ENCODE peak calls at places on chromosomes 4 and X, in six cellular contexts. Q is BJ, I is GM10248, U is A673, N is K562, T is dorsolateral prefrontal cortex. G is an unnamed sample.

GRCh38 chrX:120457766-120458180 is 11.3 kb downstream of the LAMP2 start:
- DNase-seq in T (no peak), U (peak), Q (peak), N (no peak), I (peak), G (no peak)

GRCh38 chr4:40842725-40843401 is 93.1 kb downstream of the NSUN7 start:
- DNase-seq in Q (no peak), N (no peak), I (no peak), T (no peak), U (no peak), G (no peak)

GRCh38 chr4:119034276-119035008 is 101.2 kb upstream of the MYOZ2 start:
- DNase-seq in T (no peak), U (no peak), I (no peak), Q (no peak), N (no peak), G (peak)

GRCh38 chrX:20529301-20529700 is 262.6 kb upstream of the RPS6KA3 start:
- DNase-seq in T (no peak), Q (no peak), N (no peak), U (no peak), I (no peak), G (no peak)

GRCh38 chrX:131058136-131058868 is at the start of gene ARHGAP36:
- DNase-seq in N (peak), T (no peak), I (no peak), U (no peak), Q (no peak), G (no peak)

GRCh38 chr4:114208747-114209146 is 229.3 kb upstream of the ARSJ start:
- DNase-seq in U (no peak), I (no peak), Q (no peak), T (no peak), N (no peak), G (no peak)

GRCh38 chr4:147731611-147732515 is at the start of gene ARHGAP10:
- DNase-seq in N (peak), Q (no peak), I (peak), U (peak), T (no peak), G (peak)

GRCh38 chrX:107741318-107741813 is 34.2 kb downstream of the TSC22D3 start:
- DNase-seq in I (no peak), Q (no peak), U (no peak), N (no peak), T (no peak), G (no peak)

GRCh38 chr4:71584654-71585053 is 199.2 kb downstream of the GC start:
- DNase-seq in N (no peak), T (no peak), I (no peak), U (peak), Q (no peak), G (no peak)

GRCh38 chrX:35562395-35562794 is 235.7 kb upstream of the MAGEB16 start:
- DNase-seq in Q (no peak), U (no peak), I (no peak), N (no peak), T (no peak), G (no peak)

GRCh38 chr4:184263910-184264732 is 46.4 kb upstream of the ENPP6 start:
- DNase-seq in N (peak), I (peak), Q (peak), U (peak), T (peak), G (peak)

GRCh38 chr4:18105023-18106011 is 83.8 kb upstream of the LCORL start:
- DNase-seq in T (no peak), Q (no peak), U (no peak), N (no peak), I (peak), G (no peak)

GRCh38 chr4:77712675-77713074 is 106.5 kb downstream of the CNOT6L start:
- DNase-seq in Q (no peak), I (no peak), U (no peak), N (no peak), T (no peak), G (no peak)

GRCh38 chrX:73563740-73564073 is 710 bp downstream of the CHIC1 start:
- DNase-seq in T (no peak), N (no peak), Q (no peak), I (no peak), U (peak), G (no peak)

GRCh38 chr4:40190880-40191815 is 5.7 kb upstream of the RHOH start:
- DNase-seq in U (peak), N (no peak), I (no peak), Q (no peak), T (no peak), G (no peak)

GRCh38 chr4:91116861-91117260 is 989.7 kb downstream of the CCSER1 start:
- DNase-seq in Q (no peak), T (no peak), U (peak), I (no peak), N (no peak), G (no peak)

GRCh38 chr4:78660559-78660958 is 109.0 kb downstream of the ANXA3 start:
- DNase-seq in T (no peak), U (no peak), Q (no peak), N (no peak), I (no peak), G (no peak)

GRCh38 chr4:141703497-141703896 is 67.1 kb downstream of the IL15 start:
- DNase-seq in Q (no peak), I (no peak), N (no peak), T (no peak), U (no peak), G (no peak)

GRCh38 chrX:100681581-100681980 is 37.6 kb downstream of the SRPX2 start:
- DNase-seq in N (no peak), U (no peak), Q (no peak), I (no peak), T (no peak), G (no peak)

GRCh38 chr4:89411539-89411938 is 103.9 kb upstream of the GPRIN3 start:
- DNase-seq in N (no peak), U (no peak), T (no peak), Q (no peak), I (no peak), G (no peak)

GRCh38 chr4:158799013-158799770 is 30.4 kb downstream of the FNIP2 start:
- DNase-seq in U (no peak), Q (no peak), I (no peak), T (no peak), N (no peak), G (no peak)

GRCh38 chr4:31045724-31046318 is 325.7 kb downstream of the PCDH7 start:
- DNase-seq in Q (no peak), T (no peak), I (no peak), U (peak), N (no peak), G (peak)

GRCh38 chr4:136784326-136784725 is 748.0 kb downstream of the PCDH18 start:
- DNase-seq in U (no peak), I (no peak), T (no peak), Q (no peak), N (no peak), G (no peak)

GRCh38 chr4:100742045-100742444 is 224.2 kb upstream of the EMCN start:
- DNase-seq in N (no peak), U (peak), I (no peak), T (no peak), Q (no peak), G (no peak)

GRCh38 chrX:1537031-1537715 is at the start of gene P2RY8:
- DNase-seq in Q (peak), N (no peak), U (peak), I (peak), T (no peak), G (no peak)

GRCh38 chrX:150761819-150762216 is 68.6 kb downstream of the MTMR1 start:
- DNase-seq in Q (no peak), I (no peak), U (no peak), N (no peak), T (no peak), G (no peak)

GRCh38 chr4:70703695-70704332 is 15.5 kb downstream of the UTP3 start:
- DNase-seq in U (peak), T (no peak), Q (no peak), N (no peak), I (no peak), G (no peak)

GRCh38 chr4:72280252-72280651 is 248.5 kb downstream of the NPFFR2 start:
- DNase-seq in N (no peak), I (no peak), Q (no peak), T (no peak), U (no peak), G (no peak)

GRCh38 chr4:10893417-10893816 is 208.8 kb upstream of the CLNK start:
- DNase-seq in U (no peak), N (no peak), Q (no peak), T (no peak), I (peak), G (no peak)
- TF ChIP-seq CTCF in U (no peak), N (no peak), Q (no peak), T (peak), I (peak), G (no peak)

GRCh38 chrX:36867143-36867542 is 141.0 kb upstream of the FAM47C start:
- DNase-seq in Q (no peak), I (peak), N (peak), T (no peak), U (peak), G (peak)
- TF ChIP-seq CTCF in Q (peak), I (peak), N (no peak), T (peak), U (peak), G (peak)

GRCh38 chr4:109012286-109012880 is 249.5 kb upstream of the ETNPPL start:
- DNase-seq in I (no peak), T (no peak), U (no peak), Q (no peak), N (no peak), G (no peak)
- TF ChIP-seq CTCF in I (no peak), T (no peak), U (no peak), Q (no peak), N (no peak), G (no peak)

GRCh38 chr4:74536557-74536956 is 91.6 kb downstream of the AREG start:
- DNase-seq in Q (no peak), I (no peak), T (no peak), N (no peak), U (no peak), G (no peak)
- TF ChIP-seq CTCF in Q (no peak), I (no peak), T (peak), N (peak), U (no peak), G (peak)

DNA sequence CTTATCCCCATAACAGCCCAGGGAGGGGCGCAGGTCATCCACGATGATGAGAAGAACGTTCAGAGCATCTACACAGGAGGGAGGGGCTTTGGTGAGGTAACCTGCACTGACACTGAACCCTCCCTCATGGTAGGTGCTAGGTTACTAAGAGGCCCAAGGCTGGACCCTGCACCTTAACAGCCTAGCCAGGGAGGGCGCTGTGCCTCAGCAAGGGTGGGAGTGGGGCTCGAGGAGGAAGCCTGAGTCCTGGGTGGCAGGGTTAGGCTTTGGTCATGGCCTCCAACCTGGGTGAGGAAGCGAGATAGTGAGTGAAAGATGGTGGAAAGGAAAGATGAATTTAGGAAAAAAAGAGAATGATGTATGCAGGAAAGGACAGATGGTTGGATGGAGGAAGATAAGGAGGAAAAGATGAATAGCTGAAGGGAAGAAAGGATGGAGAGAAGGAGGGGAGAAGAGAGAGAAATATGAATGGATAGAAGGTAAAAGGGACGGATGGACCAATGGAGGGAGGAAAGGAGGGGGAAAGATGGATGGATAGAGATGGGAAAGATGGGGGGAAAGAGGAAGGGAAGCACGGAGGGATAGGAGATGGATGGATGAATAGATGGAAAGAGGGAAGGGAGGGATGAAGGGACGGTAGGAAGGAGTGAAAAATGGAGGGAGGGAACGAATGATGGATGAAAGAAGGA is 736 bp downstream of the IDS start:
- DNase-seq in Q (no peak), N (peak), I (peak), U (peak), T (no peak), G (peak)
- TF ChIP-seq CTCF in Q (peak), N (peak), I (peak), U (peak), T (peak), G (no peak)

DNA sequence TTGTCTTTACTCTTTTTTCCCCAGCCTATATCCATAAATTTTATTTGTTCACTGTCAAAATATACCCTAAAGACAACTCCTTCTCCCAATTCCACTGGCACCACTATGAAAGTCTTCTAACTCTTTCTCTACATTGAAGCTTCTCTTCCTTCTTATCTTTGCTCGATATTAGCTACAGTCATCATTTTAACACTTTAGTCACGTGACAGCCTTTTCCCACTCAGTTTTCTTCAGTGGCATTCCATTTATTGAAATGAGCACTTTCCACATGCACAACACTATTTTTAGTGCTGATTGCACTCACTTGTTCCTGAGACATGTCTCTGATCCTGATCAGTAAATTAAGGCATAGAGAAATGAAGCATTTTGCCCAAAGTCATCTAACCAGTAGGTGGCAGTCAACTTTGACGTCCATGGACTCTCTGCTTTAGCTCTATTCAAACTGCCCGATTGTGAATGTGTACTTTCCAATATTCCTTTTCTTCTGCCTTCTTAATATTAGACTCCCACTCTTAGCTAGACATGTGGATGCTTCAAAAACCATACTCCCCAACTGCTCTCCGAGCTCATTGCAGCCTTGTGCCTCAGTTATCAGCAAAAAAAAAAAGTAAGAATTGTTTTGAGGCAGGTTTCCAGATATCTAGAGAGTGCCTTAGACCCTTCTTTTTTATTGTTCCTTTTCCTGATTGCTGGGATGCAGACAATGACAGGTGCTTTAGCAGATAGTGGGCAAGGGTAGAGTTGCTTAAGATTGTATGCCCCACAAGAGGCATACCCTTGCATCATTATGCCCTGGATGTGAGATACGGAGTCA is 394.4 kb upstream of the ADGRL3 start:
- DNase-seq in T (no peak), Q (no peak), N (peak), U (peak), I (peak), G (peak)
- TF ChIP-seq CTCF in T (peak), Q (peak), N (no peak), U (peak), I (peak), G (peak)

DNA sequence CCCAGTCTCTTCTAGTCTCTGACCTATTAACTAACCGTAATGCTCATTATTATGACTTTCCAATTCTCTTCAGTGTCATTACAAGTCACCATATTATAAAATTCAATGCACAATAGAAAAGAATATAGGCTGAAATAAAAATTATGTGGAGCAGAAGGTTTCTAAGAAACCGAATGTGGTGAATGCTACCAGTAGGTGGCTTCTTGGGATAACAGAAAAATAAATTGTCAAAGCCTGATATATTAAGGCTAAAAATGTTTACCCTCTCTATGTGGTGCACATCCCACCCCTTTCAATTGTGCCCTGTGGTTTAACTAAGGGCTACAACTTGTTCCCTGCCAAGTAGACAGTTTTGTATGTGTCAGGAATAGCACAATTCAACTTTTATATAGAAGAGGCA is 624.6 kb upstream of the TECRL start:
- DNase-seq in I (no peak), U (peak), N (no peak), Q (no peak), T (no peak), G (no peak)
- TF ChIP-seq CTCF in I (no peak), U (peak), N (no peak), Q (no peak), T (peak), G (peak)

DNA sequence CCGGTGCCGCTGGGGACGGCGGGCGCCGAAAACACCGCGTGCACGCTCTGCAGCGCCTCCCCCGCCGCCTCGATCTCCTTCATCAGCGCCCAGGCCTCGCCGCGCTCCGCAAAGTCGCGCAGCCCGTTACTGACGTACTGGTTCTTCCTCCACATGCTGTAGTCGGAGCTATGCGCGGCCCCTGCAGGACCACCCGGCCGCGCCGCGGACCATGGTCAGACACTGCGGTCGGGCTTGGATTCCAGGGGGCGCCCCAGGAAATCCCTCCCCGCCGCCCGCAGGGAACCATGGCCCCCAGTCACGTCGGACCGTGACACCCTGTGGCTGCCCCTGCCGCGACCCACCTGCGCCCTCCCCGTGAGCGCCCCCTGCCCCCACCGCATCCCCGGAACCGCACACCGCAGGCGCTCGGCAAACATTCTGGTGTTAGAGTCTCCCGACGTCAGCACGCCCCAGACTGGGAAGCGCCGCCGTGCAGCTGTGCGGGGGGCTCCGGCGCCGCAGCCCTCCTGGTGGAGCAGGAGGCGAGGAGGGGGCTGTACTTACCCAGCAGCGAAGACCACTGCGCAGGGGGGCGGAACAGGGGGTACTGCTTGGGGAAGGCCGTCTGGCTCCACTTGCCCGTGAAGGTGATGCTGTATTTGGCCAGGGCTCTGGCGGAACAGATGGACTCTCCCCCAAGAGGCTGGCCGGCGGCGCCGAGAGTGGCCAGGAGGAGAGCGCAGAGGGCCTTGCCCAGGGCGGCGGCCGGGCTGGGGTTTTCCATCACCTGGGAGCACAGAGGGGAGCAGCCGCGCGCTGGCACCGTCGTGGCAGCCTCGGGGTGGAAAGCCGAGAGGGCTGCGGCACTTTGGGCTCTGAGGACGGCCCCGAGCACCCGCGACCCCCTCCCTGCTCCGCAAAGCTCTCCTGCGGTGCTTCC is 816 bp downstream of the SPON2 start:
- DNase-seq in U (no peak), T (no peak), N (no peak), I (peak), Q (no peak), G (no peak)
- TF ChIP-seq CTCF in U (no peak), T (no peak), N (no peak), I (peak), Q (no peak), G (no peak)

GRCh38 chr4:120156115-120156718 is 89.6 kb upstream of the MAD2L1 start:
- DNase-seq in Q (peak), U (peak), I (peak), N (peak), T (no peak), G (peak)
- TF ChIP-seq CTCF in Q (peak), U (peak), I (peak), N (no peak), T (peak), G (peak)

G was measured in endothelial cell.